ENCODE peak calls at places on chromosomes 2 and 18, in five cellular contexts. U is gastrocnemius medialis, E is stomach, F is cardiac muscle cell, M is tibial artery. K is an unnamed sample. For H3K4me1, the result is how much of the 10 kb centered on the place peaks cover.

GRCh38 chr2:61172671-61173070 is 10.7 kb downstream of the C2orf74 start:
- DNase-seq in E (no peak), M (no peak), U (no peak), F (no peak), K (no peak)

GRCh38 chr2:19046986-19047780 is 311.2 kb downstream of the OSR1 start:
- DNase-seq in E (no peak), M (no peak), F (peak), U (peak), K (no peak)

GRCh38 chr2:43132523-43133301 is 93.7 kb downstream of the ZFP36L2 start:
- DNase-seq in U (no peak), F (no peak), E (no peak), M (no peak), K (peak)

GRCh38 chr18:61335737-61336555 is 2.7 kb downstream of the CDH20 start:
- DNase-seq in F (peak), M (no peak), E (no peak), U (no peak), K (no peak)

GRCh38 chr2:235500761-235501662 is 7.2 kb downstream of the AGAP1 start:
- DNase-seq in U (no peak), M (no peak), E (no peak), F (peak), K (no peak)

GRCh38 chr2:68238955-68239822 is 13.1 kb downstream of the PPP3R1 start:
- DNase-seq in U (no peak), E (no peak), F (peak), M (no peak), K (no peak)

GRCh38 chr2:55408098-55408882 is 11.4 kb downstream of the CCDC88A start:
- DNase-seq in F (peak), E (no peak), M (no peak), U (no peak), K (no peak)

GRCh38 chr2:171712051-171712450 is 24.8 kb downstream of the DYNC1I2 start:
- DNase-seq in E (no peak), U (no peak), M (no peak), F (peak), K (no peak)

GRCh38 chr2:238891667-238892500 is 44.0 kb downstream of the TWIST2 start:
- DNase-seq in F (no peak), U (no peak), E (no peak), M (no peak), K (no peak)

GRCh38 chr2:171416009-171416926 is 17.5 kb downstream of the METTL8 start:
- DNase-seq in F (peak), M (peak), E (peak), U (peak), K (peak)

GRCh38 chr18:79644006-79644665 is 35.5 kb upstream of the CTDP1 start:
- DNase-seq in U (no peak), F (peak), E (peak), M (no peak), K (peak)

GRCh38 chr18:61840324-61840723 is 52.5 kb downstream of the RNF152 start:
- DNase-seq in M (no peak), E (no peak), F (no peak), U (no peak), K (no peak)

GRCh38 chr2:11976090-11976489 is 229.7 kb downstream of the LPIN1 start:
- DNase-seq in E (no peak), U (no peak), M (no peak), F (no peak), K (no peak)

GRCh38 chr2:68438455-68439303 is 28.4 kb downstream of the FBXO48 start:
- DNase-seq in F (peak), E (no peak), U (no peak), M (no peak), K (no peak)

GRCh38 chr2:239092571-239093294 is 244.8 kb downstream of the TWIST2 start:
- DNase-seq in F (no peak), U (no peak), M (no peak), E (no peak), K (no peak)

DNA sequence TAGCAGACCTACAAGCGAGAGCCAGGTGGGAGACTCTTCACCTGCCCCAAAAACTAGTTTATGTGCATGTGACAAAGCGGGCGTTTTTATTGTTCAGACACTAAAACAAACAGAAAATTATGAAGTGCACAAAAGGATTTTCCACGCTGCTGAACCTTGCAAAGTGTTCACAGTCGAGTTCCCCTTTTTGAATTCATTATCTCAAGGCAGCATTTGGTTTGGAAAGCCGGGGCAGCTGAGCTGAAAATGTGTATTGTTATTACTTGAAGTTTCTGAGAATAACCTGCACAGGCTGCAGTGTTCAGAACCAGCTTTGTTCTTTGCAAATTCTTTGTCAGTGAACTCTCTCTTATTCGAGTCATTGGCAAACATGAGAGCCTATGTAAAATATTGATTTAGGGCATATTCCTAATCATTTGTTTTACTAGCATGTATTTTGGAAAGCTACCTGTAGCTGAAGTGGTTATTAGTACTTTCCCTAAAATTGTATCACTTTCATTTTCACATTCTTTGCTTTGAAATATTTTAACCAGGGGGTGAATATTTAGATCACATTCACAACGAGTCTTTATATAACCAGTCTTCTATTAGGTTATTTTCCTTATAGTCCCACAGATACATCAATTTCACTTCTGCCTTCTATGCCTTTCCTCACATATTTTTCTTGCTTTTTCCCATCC is 59.5 kb downstream of the LRRTM1 start:
- DNase-seq in M (no peak), F (no peak), E (no peak), U (no peak), K (no peak)
- H3K4me3 ChIP-seq in M (no peak), F (no peak), E (no peak), U (no peak), K (no peak)

GRCh38 chr18:77113361-77114069 is 19.1 kb downstream of the MBP start:
- DNase-seq in U (no peak), F (no peak), M (peak), E (no peak), K (no peak)

GRCh38 chr18:77114070-77114563 is 18.5 kb downstream of the MBP start:
- DNase-seq in E (no peak), F (no peak), U (no peak), M (no peak), K (no peak)

GRCh38 chr18:77114564-77115391 is 17.8 kb downstream of the MBP start:
- DNase-seq in U (peak), F (peak), E (peak), M (peak), K (no peak)

GRCh38 chr18:77116201-77117080 is 16.1 kb downstream of the MBP start:
- DNase-seq in E (no peak), F (no peak), M (no peak), U (no peak), K (no peak)

DNA sequence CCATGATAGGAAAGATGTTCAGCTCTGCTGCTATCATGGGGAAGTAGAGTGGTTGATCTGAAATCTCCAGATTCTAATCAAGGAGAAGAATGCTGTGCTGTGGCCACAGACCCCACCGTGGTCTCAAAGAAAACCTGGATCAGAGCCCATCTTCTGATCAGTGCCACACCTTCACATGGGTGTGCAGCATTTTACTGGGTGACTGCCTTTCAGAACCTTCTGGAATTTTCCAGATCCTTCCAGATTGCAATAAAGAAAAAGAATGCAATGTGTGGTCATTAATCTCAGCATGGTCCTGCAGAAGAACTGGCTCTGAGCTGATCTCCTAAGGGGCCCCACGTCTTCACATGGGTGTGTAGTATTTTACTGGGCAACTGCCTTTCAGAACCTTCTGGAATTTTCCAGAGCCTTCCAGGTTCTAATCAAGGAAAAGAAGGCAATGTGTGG is 17.1 kb downstream of the MBP start:
- DNase-seq in U (no peak), F (no peak), M (no peak), E (no peak), K (no peak)
- H3K27ac ChIP-seq in U (peak), F (no peak), M (peak), E (peak), K (no peak)

DNA sequence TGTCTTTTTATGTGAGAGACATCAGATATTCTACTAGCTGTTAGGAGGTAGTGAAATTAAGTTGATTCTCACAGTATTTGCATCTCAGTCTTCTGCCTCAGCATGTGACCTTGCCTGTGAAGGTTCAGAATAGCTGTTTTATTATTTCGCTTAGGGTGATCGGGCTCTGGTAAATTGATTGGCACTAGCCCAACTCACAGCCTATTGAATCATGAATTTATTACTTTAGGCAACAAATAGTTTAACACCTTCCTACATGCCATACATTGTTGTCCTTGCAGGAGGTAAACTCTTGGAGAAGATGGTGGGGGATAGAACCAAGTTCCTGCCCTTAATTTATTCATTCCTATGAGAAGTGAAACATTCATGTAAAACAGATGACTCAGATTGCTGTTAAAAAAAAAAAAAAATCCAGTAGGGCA is 101.9 kb downstream of the GPD2 start:
- DNase-seq in E (no peak), U (no peak), M (no peak), F (no peak), K (no peak)
- H3K4me1 ChIP-seq in E (under half), U (under half), M (under half), F (under half), K (under half)

DNA sequence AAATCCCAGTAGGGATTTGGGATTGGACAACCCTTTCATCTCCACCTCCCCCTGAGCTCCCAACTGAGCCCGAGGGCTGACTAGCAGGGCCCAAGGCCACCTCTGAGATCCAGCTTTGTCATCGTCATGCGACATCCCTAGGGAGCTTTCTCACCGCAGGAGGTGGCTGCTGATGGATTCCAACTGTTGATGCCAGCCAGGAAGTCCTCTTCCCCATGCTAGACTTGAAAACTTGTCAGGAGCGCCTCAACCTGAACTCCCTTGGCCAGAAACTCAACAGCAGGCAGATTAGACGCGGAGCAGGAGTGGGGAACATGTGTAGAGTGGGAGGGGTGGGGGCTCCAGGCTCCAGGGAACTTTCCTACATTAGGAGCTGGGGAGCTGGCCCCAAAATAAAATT is 34.3 kb downstream of the EMILIN2 start:
- DNase-seq in U (no peak), M (no peak), E (no peak), F (peak), K (no peak)
- H3K4me3 ChIP-seq in U (no peak), M (no peak), E (no peak), F (no peak), K (no peak)

DNA sequence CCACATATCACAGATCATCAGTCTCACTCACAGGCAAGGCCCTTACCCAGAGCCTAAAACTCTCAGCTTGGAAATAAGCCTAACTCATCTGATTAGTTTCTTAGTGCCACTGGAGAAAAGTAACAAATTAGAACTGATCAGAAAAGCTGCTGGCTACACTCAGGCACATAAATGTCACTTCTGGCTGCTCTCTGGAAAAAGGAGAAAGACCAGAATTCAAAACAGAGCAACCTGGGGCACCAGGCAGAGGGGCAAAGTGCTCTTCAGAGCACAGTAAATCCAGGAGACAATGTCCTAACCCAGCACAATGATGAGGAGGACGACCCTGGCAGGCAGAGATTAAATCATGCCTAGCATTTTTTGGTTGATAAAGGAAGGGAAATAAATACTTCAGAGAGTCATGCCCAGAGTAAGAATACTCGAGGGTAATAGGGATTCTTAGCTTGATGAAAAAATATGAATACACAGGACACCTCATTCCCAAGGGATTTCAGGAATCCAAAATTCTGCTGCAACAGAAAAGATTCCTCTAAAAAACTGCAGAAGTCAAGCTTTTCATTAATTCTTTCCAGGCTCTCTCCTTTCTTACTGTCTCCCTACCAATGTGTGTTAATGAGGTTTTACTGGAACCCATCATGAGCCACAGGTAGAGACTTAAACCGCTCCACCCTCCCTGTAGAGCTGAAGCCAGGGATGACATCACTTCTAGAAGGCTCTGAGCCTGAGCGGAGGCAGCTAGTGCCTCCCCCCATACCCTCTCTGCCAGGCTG is 3.6 kb downstream of the SDC1 start:
- DNase-seq in E (no peak), M (no peak), F (peak), U (no peak), K (no peak)
- H3K27ac ChIP-seq in E (no peak), M (no peak), F (no peak), U (no peak), K (no peak)

GRCh38 chr2:152730591-152731333 is 12.3 kb downstream of the ARL6IP6 start:
- DNase-seq in E (no peak), F (peak), U (no peak), M (no peak), K (peak)
- H3K4me1 ChIP-seq in E (under half), F (under half), U (under half), M (under half), K (under half)